ENCODE peak calls at places on chromosomes 13 and 19, in eight cellular contexts. Y is right lobe of liver, Z is heart left ventricle, G is IMR-90, Q is adrenal gland, K is uterus, V is ovary, B is spleen. X is an unnamed sample.

GRCh38 chr13:83666126-83666525 is 216.1 kb downstream of the SLITRK1 start:
- DNase-seq in Z (no peak), V (no peak), Y (no peak), Q (no peak), K (no peak), B (no peak), G (peak), X (no peak)

GRCh38 chr19:47374876-47375693 is 26.0 kb downstream of the DHX34 start:
- DNase-seq in G (no peak), V (no peak), B (no peak), K (no peak), Q (no peak), Y (no peak), Z (no peak), X (no peak)

GRCh38 chr13:85675508-85675907 is 123.7 kb downstream of the SLITRK6 start:
- DNase-seq in G (no peak), Y (no peak), Q (no peak), B (no peak), V (no peak), K (no peak), Z (no peak), X (no peak)

GRCh38 chr13:20882206-20882605 is 20.3 kb downstream of the XPO4 start:
- DNase-seq in Q (no peak), K (no peak), V (no peak), B (no peak), Y (no peak), G (peak), Z (no peak), X (no peak)

GRCh38 chr13:40345654-40346372 is 320.6 kb downstream of the FOXO1 start:
- DNase-seq in Y (peak), Z (no peak), Q (no peak), G (no peak), K (no peak), B (peak), V (no peak), X (no peak)

GRCh38 chr19:11481777-11482383 is 1.0 kb upstream of the ELAVL3 start:
- DNase-seq in K (peak), Y (peak), V (no peak), Z (peak), Q (peak), G (peak), B (peak), X (peak)

GRCh38 chr13:102233566-102234208 is 168.2 kb downstream of the FGF14 start:
- DNase-seq in G (no peak), V (no peak), Q (no peak), Y (no peak), Z (no peak), B (no peak), K (no peak), X (no peak)

GRCh38 chr13:44116562-44117315 is 237.0 kb downstream of the LACC1 start:
- DNase-seq in G (peak), Y (no peak), V (no peak), Z (peak), B (no peak), Q (no peak), K (no peak), X (peak)

GRCh38 chr13:98570929-98571372 is 6.0 kb downstream of the STK24 start:
- DNase-seq in Z (no peak), Y (no peak), Q (peak), B (no peak), K (peak), V (no peak), G (no peak), X (peak)

GRCh38 chr13:26051231-26052135 is at the start of gene SHISA2:
- DNase-seq in Y (no peak), V (no peak), K (no peak), B (no peak), Z (peak), Q (no peak), G (peak), X (peak)

GRCh38 chr13:50124536-50125305 is 109.5 kb downstream of the KCNRG start:
- DNase-seq in K (peak), B (peak), Q (peak), Y (peak), G (peak), V (peak), Z (peak), X (peak)

GRCh38 chr13:50126378-50127016 is 111.3 kb downstream of the KCNRG start:
- DNase-seq in Y (no peak), Q (peak), G (peak), Z (no peak), B (peak), K (no peak), V (peak), X (peak)

GRCh38 chr13:50125306-50125555 is 110.0 kb downstream of the KCNRG start:
- DNase-seq in V (no peak), B (no peak), Q (no peak), G (no peak), Z (no peak), Y (no peak), K (no peak), X (no peak)

GRCh38 chr13:50127017-50127725 is 111.9 kb downstream of the KCNRG start:
- DNase-seq in G (peak), B (peak), K (peak), V (peak), Z (peak), Q (peak), Y (peak), X (peak)

GRCh38 chr13:50125556-50126377 is 110.5 kb downstream of the KCNRG start:
- DNase-seq in B (peak), K (peak), Y (peak), Z (peak), Q (peak), V (peak), G (peak), X (peak)
- TF ChIP-seq POLR2A in B (peak), K (peak), Y (peak), Z (peak), Q (peak), V (peak), G (peak), X (peak)

GRCh38 chr19:12945479-12946091 is at the start of gene RAD23A:
- DNase-seq in K (peak), B (peak), V (peak), Y (peak), G (peak), Q (peak), Z (peak), X (peak)
- TF ChIP-seq POLR2A in K (peak), B (peak), V (peak), Y (peak), G (peak), Q (peak), Z (peak), X (peak)

GRCh38 chr19:55166530-55167268 is at the start of gene DNAAF3:
- DNase-seq in Q (peak), Z (peak), V (peak), B (peak), K (peak), G (peak), Y (peak), X (peak)
- TF ChIP-seq POLR2A in Q (no peak), Z (peak), V (no peak), B (no peak), K (no peak), G (no peak), Y (no peak), X (no peak)

GRCh38 chr19:23254141-23254910 is 4.1 kb upstream of the ZNF724 start:
- DNase-seq in Z (no peak), Q (no peak), K (no peak), V (no peak), Y (no peak), G (no peak), B (no peak), X (no peak)

GRCh38 chr19:23255700-23256099 is 5.5 kb upstream of the ZNF724 start:
- DNase-seq in V (no peak), G (no peak), Y (no peak), B (no peak), Q (no peak), Z (no peak), K (no peak), X (no peak)

GRCh38 chr19:23249911-23250649 is at the start of gene ZNF724:
- DNase-seq in Q (peak), B (peak), Y (peak), Z (peak), K (peak), G (peak), V (peak), X (peak)
- TF ChIP-seq POLR2A in Q (peak), B (peak), Y (peak), Z (peak), K (no peak), G (no peak), V (no peak), X (peak)

GRCh38 chr19:2254052-2254872 is 2.0 kb downstream of the JSRP1 start:
- DNase-seq in Y (no peak), V (no peak), B (no peak), G (peak), K (no peak), Z (no peak), Q (peak), X (no peak)

GRCh38 chr19:2259331-2259730 is 3.1 kb upstream of the JSRP1 start:
- DNase-seq in V (no peak), K (no peak), Q (no peak), B (no peak), G (peak), Y (no peak), Z (no peak), X (no peak)

GRCh38 chr19:2253106-2254051 is 2.8 kb downstream of the JSRP1 start:
- DNase-seq in Q (peak), G (no peak), Z (no peak), K (no peak), Y (no peak), B (peak), V (no peak), X (no peak)

GRCh38 chr19:2255112-2255845 is 938 bp downstream of the JSRP1 start:
- DNase-seq in Z (no peak), V (no peak), K (no peak), B (no peak), Y (no peak), G (no peak), Q (no peak), X (no peak)

DNA sequence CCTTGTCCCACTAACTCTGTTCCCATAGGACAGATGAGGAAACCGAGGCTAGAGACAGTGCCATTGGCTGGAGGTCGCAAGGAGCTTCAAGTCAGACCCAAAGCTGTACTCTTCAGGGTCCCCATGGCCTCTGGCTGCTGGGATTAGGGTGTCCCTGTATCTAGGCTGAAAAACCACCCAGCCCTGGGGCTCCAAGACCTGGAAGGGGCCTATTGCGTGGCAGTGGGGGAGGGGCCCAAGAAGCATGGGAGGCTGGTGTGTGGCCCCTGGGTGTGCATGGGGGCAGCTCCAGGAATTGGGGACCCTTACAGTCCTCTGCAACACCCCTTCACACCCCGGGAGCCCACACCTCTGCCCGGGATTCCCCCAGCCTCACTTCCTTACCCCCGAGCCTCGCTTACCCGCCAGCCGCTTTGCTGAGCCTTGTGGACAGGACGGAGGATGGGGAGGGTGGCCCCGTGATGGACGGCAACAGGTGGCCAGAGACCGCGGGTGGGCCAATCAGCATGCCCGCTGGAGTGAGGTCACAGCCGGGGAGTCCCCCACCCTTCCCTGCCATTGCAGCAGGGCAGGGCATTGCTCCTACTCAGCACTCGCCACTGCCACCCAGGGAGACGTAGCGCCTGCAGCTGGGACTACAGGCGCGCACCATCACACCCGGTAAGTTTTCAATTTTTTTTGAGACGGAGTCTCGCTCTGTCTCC is at the start of gene JSRP1:
- DNase-seq in Q (no peak), Y (no peak), G (no peak), Z (no peak), K (no peak), V (no peak), B (no peak), X (no peak)
- TF ChIP-seq POLR2A in Q (no peak), Y (no peak), G (no peak), Z (no peak), K (no peak), V (no peak), B (no peak), X (no peak)

GRCh38 chr19:41263850-41264580 is at the start of gene HNRNPUL1:
- DNase-seq in K (peak), Y (peak), B (peak), G (peak), Q (peak), Z (peak), V (peak), X (peak)
- TF ChIP-seq POLR2A in K (peak), Y (peak), B (no peak), G (no peak), Q (no peak), Z (peak), V (peak), X (peak)

DNA sequence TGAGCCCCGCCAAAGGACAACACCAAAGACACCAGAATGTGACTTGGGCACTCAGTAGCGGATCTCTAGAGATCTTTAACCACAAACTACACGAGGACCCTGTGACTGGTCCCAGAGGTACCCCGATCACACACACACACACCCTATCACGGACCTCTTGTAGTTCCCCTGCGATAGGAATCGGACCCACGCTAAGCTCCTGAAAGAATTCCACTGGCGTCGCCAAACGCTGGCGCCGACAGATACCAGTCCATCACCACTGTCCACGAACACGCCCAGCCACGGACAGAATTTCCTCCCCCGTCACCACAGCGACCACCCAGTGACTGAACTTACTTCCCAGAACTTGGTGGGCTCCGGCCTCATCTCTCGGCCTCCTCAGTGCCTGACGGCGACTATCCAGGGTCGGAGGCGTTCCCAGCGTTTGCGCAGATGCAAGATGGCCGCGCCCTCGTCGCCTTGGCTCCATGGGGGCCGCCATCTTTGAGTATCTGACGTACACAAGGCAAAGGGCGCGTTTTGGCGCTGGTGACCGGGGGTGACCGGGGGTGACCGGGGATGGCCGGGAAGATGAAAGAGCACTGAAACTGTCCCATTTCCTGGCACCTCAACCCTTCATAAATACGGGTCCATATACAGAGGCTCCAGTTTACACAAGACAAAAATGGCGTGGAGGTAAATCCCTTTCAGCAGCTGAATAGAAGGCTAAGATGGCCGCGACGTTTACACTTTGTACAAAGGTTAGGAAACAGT is at the start of gene ZNF615:
- DNase-seq in Y (peak), Z (peak), Q (peak), G (peak), B (peak), K (peak), V (peak), X (peak)
- TF ChIP-seq POLR2A in Y (peak), Z (peak), Q (peak), G (no peak), B (peak), K (peak), V (peak), X (peak)

DNA sequence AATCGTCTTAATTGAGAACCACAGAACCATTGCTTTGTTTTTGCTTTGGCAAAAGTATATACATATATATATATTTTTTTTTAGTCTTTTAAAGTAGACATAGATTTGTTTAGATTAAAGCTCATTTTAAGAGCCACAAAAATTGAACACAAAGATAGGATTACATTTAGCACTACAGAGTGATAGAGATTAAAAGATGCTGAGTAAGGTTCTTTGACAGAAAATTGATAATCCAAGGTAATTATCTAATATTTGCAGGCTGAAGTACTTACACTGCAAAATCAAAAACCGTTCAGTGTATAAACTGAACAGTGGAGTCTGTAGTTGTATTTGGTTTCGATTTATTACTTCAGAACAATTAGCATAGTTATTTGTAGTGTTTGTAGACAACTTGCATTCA is 24.5 kb upstream of the ZNF98 start:
- DNase-seq in B (no peak), Y (no peak), G (no peak), Z (no peak), V (no peak), Q (no peak), K (no peak), X (no peak)
- TF ChIP-seq POLR2A in B (no peak), Y (no peak), G (no peak), Z (no peak), V (no peak), Q (no peak), K (no peak), X (no peak)

GRCh38 chr19:54209748-54210494 is 9.3 kb downstream of the RPS9 start:
- DNase-seq in B (no peak), Q (peak), K (peak), V (peak), Y (peak), Z (peak), G (peak), X (peak)
- TF ChIP-seq POLR2A in B (no peak), Q (peak), K (no peak), V (no peak), Y (peak), Z (no peak), G (peak), X (peak)

DNA sequence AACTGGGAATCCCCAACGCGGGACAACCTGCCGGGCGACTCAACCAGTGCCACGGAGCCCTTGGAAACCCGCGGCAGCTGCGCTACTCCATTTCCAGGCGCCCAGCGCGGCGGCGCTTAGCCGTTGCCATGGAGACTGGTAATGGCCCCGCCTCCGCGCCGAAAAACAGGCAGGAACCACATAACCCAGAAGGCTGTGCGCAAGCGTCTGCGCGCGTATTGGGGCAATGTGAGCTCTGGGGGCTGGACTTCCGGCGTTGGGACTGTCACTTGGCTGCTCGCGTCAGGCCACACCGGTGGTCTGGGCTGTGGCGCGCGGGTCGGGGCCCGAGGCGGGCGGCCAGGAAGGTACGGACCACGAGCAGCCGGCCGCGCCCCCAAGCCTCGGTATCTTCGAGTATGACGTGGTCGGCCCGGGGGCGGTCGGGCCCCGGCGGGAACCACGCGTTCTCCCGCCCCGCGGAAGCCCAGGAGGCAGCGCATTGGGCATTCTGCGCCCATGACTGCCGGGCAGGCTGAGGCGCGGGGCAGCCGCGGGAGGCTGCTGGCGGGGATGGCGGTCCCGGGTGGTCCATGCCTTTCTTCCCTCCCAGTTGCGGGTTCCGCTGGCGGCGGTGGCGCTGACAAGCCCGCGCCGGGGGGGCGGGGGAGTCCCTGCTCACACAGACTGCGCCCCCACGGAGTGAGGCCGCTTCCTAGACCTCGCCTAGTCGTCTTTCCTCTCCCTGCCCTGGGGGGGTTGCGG is at the start of gene ZNF324B:
- DNase-seq in G (peak), V (peak), Z (peak), Q (peak), B (peak), Y (peak), K (peak), X (peak)
- TF ChIP-seq POLR2A in G (no peak), V (no peak), Z (peak), Q (peak), B (no peak), Y (peak), K (peak), X (peak)

X was measured in erythroblast.